ENCODE peak calls at places on chromosomes 4 and X, in nine cellular contexts. T is adipocyte; G is activated T-helper 1 cell treated with anti-CD3 and anti-CD28 coated beads, Interleukin-2, amount 50 U/mL, for 16 hours; B is brain microvascular endothelial cell; O is NCI-H2081; K is naive thymus-derived CD4-positive, alpha-beta T cell; F is Karpas-422; E is effector memory CD4-positive, alpha-beta T cell; Z is stimulated activated CD4-positive, alpha-beta T cell treated with anti-CD3 and anti-CD28 coated beads, TNF-alpha, amount 100 ng/mL, for 48 hours. L is an unnamed sample.
A peak's percentile ranks its signal among the peaks of the same experiment; 100 is the strongest.

GRCh38 chr4:82517043-82517442 is 44.7 kb downstream of the TMEM150C start:
- DNase-seq in O (no peak), K (no peak), F (no peak), Z (no peak), T (peak; percentile 15), E (no peak), B (no peak), G (no peak), L (no peak)

GRCh38 chrX:369563-370101 is 17.1 kb downstream of the PPP2R3B start:
- DNase-seq in T (no peak), Z (no peak), K (no peak), G (no peak), F (no peak), O (no peak), B (no peak), E (no peak), L (no peak)

GRCh38 chr4:19838858-19839257 is 412.8 kb upstream of the SLIT2 start:
- DNase-seq in G (no peak), F (no peak), E (no peak), K (no peak), T (no peak), B (no peak), Z (no peak), O (no peak), L (no peak)

GRCh38 chr4:83631066-83631465 is 95.2 kb downstream of the GPAT3 start:
- DNase-seq in E (no peak), O (no peak), B (no peak), Z (no peak), G (no peak), F (no peak), T (peak; percentile 63), K (no peak), L (no peak)

GRCh38 chr4:139889901-139890300 is 224.3 kb downstream of the MGST2 start:
- DNase-seq in B (no peak), T (no peak), F (no peak), G (no peak), O (no peak), Z (no peak), E (no peak), K (no peak), L (no peak)

GRCh38 chr4:103424853-103425252 is 226.7 kb upstream of the CENPE start:
- DNase-seq in G (no peak), E (no peak), B (no peak), K (no peak), O (no peak), F (no peak), T (peak; percentile 44), Z (no peak), L (no peak)

GRCh38 chr4:7412586-7412975 is 22.1 kb downstream of the PSAPL1 start:
- DNase-seq in Z (no peak), F (no peak), G (no peak), K (no peak), B (no peak), O (no peak), T (no peak), E (no peak), L (no peak)

GRCh38 chr4:83139514-83140156 is 25.1 kb upstream of the PLAC8 start:
- DNase-seq in K (no peak), B (no peak), G (no peak), O (no peak), Z (no peak), F (no peak), E (no peak), T (no peak), L (no peak)

GRCh38 chr4:55018521-55018920 is 106.9 kb downstream of the KDR start:
- DNase-seq in E (no peak), F (no peak), Z (no peak), G (no peak), B (no peak), T (peak; percentile 62), K (no peak), O (no peak), L (no peak)

GRCh38 chrX:149638860-149639259 is 7.3 kb upstream of the TMEM185A start:
- DNase-seq in B (no peak), Z (no peak), K (no peak), T (no peak), E (no peak), G (no peak), F (no peak), O (no peak), L (no peak)

GRCh38 chr4:119946359-119946758 is 120.3 kb downstream of the MAD2L1 start:
- DNase-seq in Z (no peak), F (no peak), G (no peak), K (no peak), O (no peak), B (no peak), E (no peak), T (no peak), L (no peak)

GRCh38 chrX:115233497-115234219 is at the start of gene LRCH2:
- DNase-seq in Z (no peak), T (peak; percentile 67), O (peak; percentile 60), G (no peak), E (no peak), F (no peak), K (no peak), B (no peak), L (no peak)

GRCh38 chr4:74114234-74114633 is 15.2 kb upstream of the CXCL2 start:
- DNase-seq in E (no peak), B (peak; percentile 81), G (no peak), F (no peak), O (no peak), Z (no peak), T (peak; percentile 82), K (no peak), L (no peak)

GRCh38 chr4:26779674-26780073 is 81.0 kb upstream of the STIM2 start:
- DNase-seq in T (peak; percentile 23), K (no peak), G (no peak), Z (no peak), E (no peak), O (no peak), F (no peak), B (no peak), L (no peak)

GRCh38 chrX:1239681-1240142 is 27.3 kb upstream of the CRLF2 start:
- DNase-seq in F (no peak), T (no peak), Z (no peak), O (no peak), G (no peak), B (no peak), E (no peak), K (no peak), L (no peak)

GRCh38 chr4:86108152-86108551 is 251.7 kb downstream of the MAPK10 start:
- DNase-seq in E (no peak), O (no peak), B (peak; percentile 20), Z (no peak), F (no peak), G (no peak), T (peak; percentile 19), K (no peak), L (no peak)

GRCh38 chrX:118717703-118718391 is 9.6 kb upstream of the IL13RA1 start:
- DNase-seq in T (no peak), F (no peak), B (no peak), Z (no peak), K (no peak), O (no peak), G (no peak), E (no peak), L (no peak)

GRCh38 chr4:29900336-29900735 is 819.8 kb upstream of the PCDH7 start:
- DNase-seq in K (no peak), O (no peak), F (no peak), T (peak; percentile 32), B (no peak), E (no peak), Z (no peak), G (no peak), L (no peak)

GRCh38 chr4:81030617-81031388 is at the start of gene BMP3:
- DNase-seq in T (peak; percentile 69), G (no peak), K (no peak), O (peak; percentile 20), B (no peak), F (no peak), E (no peak), Z (no peak), L (no peak)

GRCh38 chrX:111372065-111372464 is 39.9 kb downstream of the DCX start:
- DNase-seq in K (no peak), B (no peak), G (no peak), F (no peak), T (no peak), Z (no peak), E (no peak), O (no peak), L (no peak)

GRCh38 chr4:145852256-145852839 is 86.3 kb downstream of the ZNF827 start:
- DNase-seq in F (no peak), B (no peak), O (no peak), E (no peak), Z (no peak), G (no peak), T (peak; percentile 80), K (no peak), L (no peak)

GRCh38 chr4:54908744-54909143 is 216.7 kb downstream of the KDR start:
- DNase-seq in E (no peak), G (no peak), Z (no peak), B (no peak), K (no peak), T (no peak), O (no peak), F (no peak), L (no peak)

GRCh38 chrX:72346306-72346949 is 40.7 kb upstream of the CITED1 start:
- DNase-seq in O (no peak), F (no peak), E (no peak), K (no peak), B (no peak), T (no peak), G (no peak), Z (no peak), L (no peak)

GRCh38 chrX:19846995-19847790 is 40.2 kb downstream of the SH3KBP1 start:
- DNase-seq in K (no peak), G (no peak), T (peak; percentile 68), O (no peak), E (no peak), Z (no peak), F (peak; percentile 61), B (peak; percentile 83), L (peak; percentile 53)

GRCh38 chr4:70183168-70183939 is 12.2 kb upstream of the ODAM start:
- DNase-seq in T (peak; percentile 85), Z (peak; percentile 0), F (peak; percentile 81), O (peak; percentile 42), K (no peak), E (no peak), B (peak; percentile 67), G (no peak), L (no peak)

GRCh38 chr4:9703391-9703790 is 78.0 kb upstream of the DRD5 start:
- DNase-seq in G (peak; percentile 33), F (peak; percentile 85), O (peak; percentile 82), T (peak; percentile 4), K (peak; percentile 61), E (peak; percentile 32), B (peak; percentile 34), Z (peak; percentile 51), L (peak; percentile 74)

GRCh38 chrX:50206753-50207152 is 2.2 kb downstream of the CCNB3 start:
- DNase-seq in G (no peak), O (no peak), Z (no peak), T (no peak), E (no peak), F (no peak), B (no peak), K (no peak), L (no peak)

GRCh38 chr4:137000432-137000831 is 531.9 kb downstream of the PCDH18 start:
- DNase-seq in Z (no peak), K (no peak), E (no peak), O (no peak), F (no peak), B (no peak), T (no peak), G (no peak), L (no peak)

GRCh38 chr4:139550724-139551429 is 5.1 kb downstream of the SETD7 start:
- DNase-seq in O (no peak), E (no peak), F (no peak), G (no peak), B (peak; percentile 51), Z (no peak), T (peak; percentile 24), K (no peak), L (no peak)

GRCh38 chrX:37759878-37760418 is 19.9 kb upstream of the CYBB start:
- DNase-seq in Z (no peak), E (no peak), F (no peak), K (no peak), T (no peak), O (no peak), G (no peak), B (no peak), L (no peak)

GRCh38 chrX:20026278-20026677 is 35.4 kb upstream of the BCLAF3 start:
- DNase-seq in E (no peak), T (peak; percentile 59), G (no peak), Z (no peak), O (no peak), K (no peak), F (no peak), B (peak; percentile 2), L (no peak)